ENCODE peak calls at places on chromosomes 16 and 17, in nine cellular contexts. C is lung; X is mesothelial cell of epicardium; T is CD4-positive, alpha-beta T cell; G is progenitor cell of endocrine pancreas; Q is fibroblast of pulmonary artery; N is keratinocyte; L is PC-9; V is ovary. W is an unnamed sample.

GRCh38 chr17:37305406-37305905 is 70.3 kb upstream of the C17orf78 start:
- DNase-seq in C (no peak), X (no peak), T (no peak), G (no peak), Q (no peak), N (peak; percentile 19), L (no peak), V (no peak), W (no peak)

GRCh38 chr16:21088646-21089538 is 61.8 kb downstream of the DNAH3 start:
- DNase-seq in C (no peak), X (no peak), T (no peak), G (no peak), Q (no peak), N (no peak), L (no peak), V (no peak), W (no peak)

GRCh38 chr17:50542795-50543774 is 3.9 kb upstream of the SPATA20 start:
- DNase-seq in C (peak; percentile 66), X (no peak), T (no peak), G (no peak), Q (no peak), N (no peak), L (no peak), V (no peak), W (no peak)

GRCh38 chr16:29820271-29820701 is at the start of gene MVP:
- DNase-seq in C (peak; percentile 77), X (no peak), T (peak; percentile 44), G (no peak), Q (peak; percentile 63), N (no peak), L (no peak), V (peak; percentile 68), W (no peak)

GRCh38 chr17:1726626-1727257 is 2.2 kb downstream of the WDR81 start:
- DNase-seq in C (no peak), X (no peak), T (no peak), G (no peak), Q (no peak), N (no peak), L (no peak), V (peak; percentile 10), W (no peak)

GRCh38 chr16:2857451-2858244 is at the start of gene PRSS22:
- DNase-seq in C (peak; percentile 72), X (no peak), T (no peak), G (peak; percentile 71), Q (no peak), N (no peak), L (peak; percentile 88), V (no peak), W (no peak)

GRCh38 chr16:66921758-66922450 is 3.2 kb upstream of the CDH16 start:
- DNase-seq in C (no peak), X (no peak), T (no peak), G (no peak), Q (no peak), N (no peak), L (no peak), V (no peak), W (no peak)

GRCh38 chr17:441155-441950 is 88.7 kb upstream of the RPH3AL start:
- DNase-seq in C (no peak), X (no peak), T (no peak), G (no peak), Q (no peak), N (no peak), L (no peak), V (no peak), W (no peak)

GRCh38 chr17:42784811-42785592 is 4.6 kb downstream of the WNK4 start:
- DNase-seq in C (no peak), X (no peak), T (no peak), G (no peak), Q (no peak), N (no peak), L (no peak), V (no peak), W (no peak)

GRCh38 chr16:67811899-67812298 is 5.2 kb downstream of the TSNAXIP1 start:
- DNase-seq in C (no peak), X (no peak), T (no peak), G (no peak), Q (no peak), N (no peak), L (no peak), V (no peak), W (no peak)

GRCh38 chr17:37358830-37359681 is 16.7 kb upstream of the C17orf78 start:
- DNase-seq in C (peak; percentile 94), X (peak; percentile 70), T (peak; percentile 77), G (peak; percentile 97), Q (peak; percentile 96), N (peak; percentile 57), L (peak; percentile 88), V (peak; percentile 95), W (peak; percentile 95)

GRCh38 chr17:2181206-2181983 is 122.2 kb downstream of the SMG6 start:
- DNase-seq in C (peak; percentile 47), X (no peak), T (no peak), G (no peak), Q (peak; percentile 96), N (no peak), L (no peak), V (peak; percentile 77), W (no peak)

GRCh38 chr16:56470232-56470631 is 18.9 kb downstream of the OGFOD1 start:
- DNase-seq in C (no peak), X (no peak), T (no peak), G (no peak), Q (no peak), N (no peak), L (peak; percentile 92), V (no peak), W (no peak)

GRCh38 chr16:26454102-26454501 is 612.6 kb upstream of the C16orf82 start:
- DNase-seq in C (no peak), X (no peak), T (no peak), G (no peak), Q (no peak), N (no peak), L (no peak), V (no peak), W (no peak)

GRCh38 chr17:47276868-47277267 is 23.2 kb downstream of the ITGB3 start:
- DNase-seq in C (peak; percentile 52), X (no peak), T (no peak), G (no peak), Q (peak; percentile 85), N (no peak), L (no peak), V (peak; percentile 75), W (peak; percentile 89)

GRCh38 chr17:37191219-37191618 is 184.6 kb upstream of the C17orf78 start:
- DNase-seq in C (no peak), X (no peak), T (no peak), G (no peak), Q (no peak), N (no peak), L (no peak), V (no peak), W (no peak)

GRCh38 chr17:13491916-13492315 is 109.8 kb downstream of the HS3ST3A1 start:
- DNase-seq in C (no peak), X (no peak), T (no peak), G (no peak), Q (no peak), N (no peak), L (no peak), V (no peak), W (no peak)

GRCh38 chr16:12416136-12416787 is 387.4 kb downstream of the CPPED1 start:
- DNase-seq in C (no peak), X (no peak), T (no peak), G (no peak), Q (no peak), N (no peak), L (no peak), V (no peak), W (no peak)

GRCh38 chr16:52113812-52114211 is 433.1 kb downstream of the TOX3 start:
- DNase-seq in C (no peak), X (no peak), T (no peak), G (no peak), Q (no peak), N (no peak), L (no peak), V (no peak), W (no peak)

GRCh38 chr17:41734139-41734948 is at the start of gene HAP1:
- DNase-seq in C (no peak), X (no peak), T (no peak), G (peak; percentile 57), Q (peak; percentile 21), N (no peak), L (no peak), V (no peak), W (no peak)

GRCh38 chr17:45189002-45189401 is 27.3 kb downstream of the HEXIM2 start:
- DNase-seq in C (no peak), X (no peak), T (no peak), G (no peak), Q (no peak), N (no peak), L (no peak), V (no peak), W (no peak)

GRCh38 chr16:79839450-79839849 is 238.9 kb upstream of the MAF start:
- DNase-seq in C (no peak), X (no peak), T (no peak), G (no peak), Q (no peak), N (no peak), L (no peak), V (peak; percentile 66), W (no peak)

GRCh38 chr17:76247304-76247703 is 7.0 kb upstream of the RNF157 start:
- DNase-seq in C (no peak), X (no peak), T (no peak), G (no peak), Q (no peak), N (no peak), L (no peak), V (no peak), W (no peak)
- TF ChIP-seq CTCF in C (no peak), X (no peak), T (no peak), G (no peak), Q (no peak), N (no peak), L (no peak), V (no peak), W (no peak)

GRCh38 chr17:76000016-76000754 is 470 bp upstream of the CDK3 start:
- DNase-seq in C (no peak), X (no peak), T (peak; percentile 53), G (peak; percentile 50), Q (peak; percentile 40), N (no peak), L (no peak), V (no peak), W (peak; percentile 86)
- TF ChIP-seq CTCF in C (peak; percentile 7), X (peak; percentile 77), T (peak; percentile 72), G (peak; percentile 76), Q (peak; percentile 52), N (peak; percentile 95), L (peak; percentile 88), V (peak; percentile 24), W (peak; percentile 61)

GRCh38 chr16:49867234-49867633 is 11.3 kb upstream of the ZNF423 start:
- DNase-seq in C (no peak), X (no peak), T (no peak), G (no peak), Q (no peak), N (no peak), L (no peak), V (no peak), W (no peak)
- TF ChIP-seq CTCF in C (no peak), X (no peak), T (no peak), G (no peak), Q (no peak), N (no peak), L (no peak), V (no peak), W (no peak)

DNA sequence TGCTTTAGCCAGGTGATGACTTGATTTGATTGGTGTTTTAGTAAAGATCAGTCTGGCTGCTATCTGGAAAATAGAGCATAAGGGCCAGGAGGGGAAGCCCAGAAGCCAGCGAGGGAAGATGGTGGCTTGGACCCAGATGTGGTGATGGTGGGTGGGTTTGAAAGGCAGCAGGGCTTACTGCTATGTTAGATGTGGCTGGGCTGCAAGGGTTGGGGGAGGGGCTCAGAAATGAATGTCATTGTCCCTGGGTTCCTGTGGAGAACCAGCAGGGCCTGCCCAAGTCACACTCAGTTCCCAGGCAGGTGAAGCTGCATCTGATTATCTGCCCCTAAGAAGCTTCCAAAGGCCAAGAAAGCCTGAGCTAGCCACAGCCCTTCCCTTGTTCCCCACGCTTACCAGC is 71.7 kb upstream of the BRD7 start:
- DNase-seq in C (no peak), X (no peak), T (no peak), G (no peak), Q (no peak), N (no peak), L (no peak), V (no peak), W (peak; percentile 65)
- TF ChIP-seq CTCF in C (no peak), X (no peak), T (no peak), G (no peak), Q (no peak), N (no peak), L (no peak), V (no peak), W (no peak)

W was measured in osteocyte.